ENCODE peak calls at places on chromosomes 1 and 21, in six cellular contexts. K is A172, O is hepatic stellate cell, E is HuH-7.5, Y is lower leg skin, Z is NCI-H748 treated with DMSO at 0.1 percent for 48 hours. X is an unnamed sample.

GRCh38 chr21:42570362-42570761 is 56.7 kb downstream of the SLC37A1 start:
- DNase-seq in Z (no peak), E (no peak), Y (no peak), K (no peak), O (no peak), X (no peak)

GRCh38 chr1:161730050-161730564 is 8.8 kb downstream of the FCRLB start:
- DNase-seq in K (peak; percentile 87), O (peak; percentile 28), Z (no peak), Y (no peak), E (no peak), X (no peak)

GRCh38 chr1:1419363-1419811 is 1.7 kb downstream of the ANKRD65 start:
- DNase-seq in Y (no peak), O (no peak), Z (no peak), K (no peak), E (no peak), X (no peak)

GRCh38 chr1:206674745-206675175 is 9.9 kb upstream of the MAPKAPK2 start:
- DNase-seq in E (no peak), K (peak; percentile 98), Z (no peak), Y (peak; percentile 61), O (peak; percentile 87), X (no peak)

GRCh38 chr1:20105856-20106255 is 13.5 kb downstream of the PLA2G2D start:
- DNase-seq in Z (no peak), E (no peak), K (no peak), O (no peak), Y (no peak), X (no peak)

GRCh38 chr1:216330262-216330661 is 93.0 kb downstream of the USH2A start:
- DNase-seq in O (no peak), Z (no peak), Y (no peak), K (no peak), E (no peak), X (no peak)

GRCh38 chr1:116334015-116334547 is 39.0 kb upstream of the ATP1A1 start:
- DNase-seq in Y (no peak), E (no peak), O (no peak), K (peak; percentile 45), Z (no peak), X (peak; percentile 55)

GRCh38 chr1:98792123-98792522 is 130.6 kb downstream of the SNX7 start:
- DNase-seq in E (no peak), O (no peak), Y (no peak), K (no peak), Z (no peak), X (no peak)

GRCh38 chr1:172732427-172732826 is 73.5 kb downstream of the FASLG start:
- DNase-seq in Y (no peak), E (no peak), O (no peak), K (no peak), Z (no peak), X (no peak)

GRCh38 chr1:29543586-29543985 is 307.3 kb downstream of the PTPRU start:
- DNase-seq in E (no peak), Y (no peak), Z (no peak), K (no peak), O (no peak), X (no peak)

X was measured in cardiac muscle cell.